ENCODE peak calls at places on chromosome 16, in eight cellular contexts. T is transverse colon; H is hepatocyte; N is CD8-positive, alpha-beta T cell; P is Panc1; K is MM.1S; G is breast epithelium; Q is HCT116. D is an unnamed sample. For H3K4me1, the result is how much of the 10 kb centered on the place peaks cover.

GRCh38 chr16:56066617-56067016 is 124.7 kb upstream of the GNAO1 start:
- DNase-seq in T (no peak), H (no peak), N (no peak), P (no peak), K (no peak), G (no peak), Q (no peak), D (no peak)

GRCh38 chr16:35411156-35411555 is 1951.7 kb downstream of the TP53TG3F start:
- DNase-seq in T (no peak), H (no peak), N (no peak), P (no peak), K (peak), G (no peak), Q (no peak), D (no peak)

GRCh38 chr16:85508993-85509392 is 104.1 kb upstream of the GSE1 start:
- DNase-seq in T (no peak), H (no peak), N (no peak), P (no peak), K (no peak), G (no peak), Q (no peak), D (no peak)

GRCh38 chr16:84505249-84506156 is 1.0 kb upstream of the MEAK7 start:
- DNase-seq in T (no peak), H (no peak), N (no peak), P (no peak), K (no peak), G (no peak), Q (no peak), D (no peak)

GRCh38 chr16:26396511-26397235 is 670.1 kb upstream of the C16orf82 start:
- DNase-seq in T (no peak), H (no peak), N (no peak), P (no peak), K (peak), G (no peak), Q (no peak), D (no peak)

GRCh38 chr16:8893426-8893825 is 11.3 kb downstream of the LITAFD start:
- DNase-seq in T (no peak), H (no peak), N (no peak), P (no peak), K (no peak), G (no peak), Q (no peak), D (no peak)

GRCh38 chr16:24152826-24153225 is 103.3 kb upstream of the CACNG3 start:
- DNase-seq in T (no peak), H (peak), N (no peak), P (no peak), K (no peak), G (no peak), Q (no peak), D (no peak)

GRCh38 chr16:49767414-49767813 is 88.5 kb downstream of the ZNF423 start:
- DNase-seq in T (no peak), H (no peak), N (no peak), P (no peak), K (no peak), G (no peak), Q (no peak), D (no peak)

GRCh38 chr16:87062569-87063442 is 254.4 kb downstream of the C16orf95 start:
- DNase-seq in T (peak), H (peak), N (no peak), P (peak), K (peak), G (no peak), Q (peak), D (peak)

GRCh38 chr16:54136276-54136625 is 150.3 kb downstream of the IRX3 start:
- DNase-seq in T (no peak), H (no peak), N (no peak), P (no peak), K (no peak), G (no peak), Q (no peak), D (no peak)

GRCh38 chr16:3623642-3624041 is 12.2 kb upstream of the SLX4 start:
- DNase-seq in T (no peak), H (no peak), N (no peak), P (no peak), K (peak), G (no peak), Q (no peak), D (no peak)

GRCh38 chr16:79009911-79010310 is 590.6 kb downstream of the MAF start:
- DNase-seq in T (no peak), H (no peak), N (no peak), P (no peak), K (no peak), G (no peak), Q (no peak), D (no peak)

GRCh38 chr16:53457670-53458069 is 23.4 kb downstream of the RBL2 start:
- DNase-seq in T (peak), H (no peak), N (peak), P (no peak), K (peak), G (no peak), Q (no peak), D (no peak)

GRCh38 chr16:66612422-66612821 is 7.9 kb downstream of the CMTM3 start:
- DNase-seq in T (no peak), H (no peak), N (no peak), P (no peak), K (no peak), G (no peak), Q (no peak), D (no peak)

GRCh38 chr16:49158029-49158642 is 123.5 kb downstream of the CBLN1 start:
- DNase-seq in T (peak), H (peak), N (no peak), P (no peak), K (peak), G (no peak), Q (peak), D (peak)

GRCh38 chr16:83835972-83836566 is 28.3 kb downstream of the HSBP1 start:
- DNase-seq in T (no peak), H (no peak), N (no peak), P (no peak), K (no peak), G (no peak), Q (peak), D (no peak)

GRCh38 chr16:67893791-67894399 is 841 bp downstream of the PSKH1 start:
- DNase-seq in T (no peak), H (peak), N (no peak), P (no peak), K (peak), G (no peak), Q (no peak), D (no peak)

GRCh38 chr16:9119795-9120194 is 28.4 kb downstream of the HAPSTR1 start:
- DNase-seq in T (no peak), H (no peak), N (no peak), P (no peak), K (no peak), G (no peak), Q (no peak), D (no peak)

GRCh38 chr16:13902677-13903076 is 17.3 kb upstream of the ERCC4 start:
- DNase-seq in T (no peak), H (no peak), N (no peak), P (no peak), K (no peak), G (no peak), Q (no peak), D (no peak)

GRCh38 chr16:17273142-17273561 is 197.6 kb downstream of the XYLT1 start:
- DNase-seq in T (no peak), H (peak), N (no peak), P (peak), K (no peak), G (no peak), Q (peak), D (no peak)

GRCh38 chr16:51393381-51394005 is 242.4 kb upstream of the SALL1 start:
- DNase-seq in T (no peak), H (no peak), N (no peak), P (peak), K (no peak), G (no peak), Q (no peak), D (no peak)

DNA sequence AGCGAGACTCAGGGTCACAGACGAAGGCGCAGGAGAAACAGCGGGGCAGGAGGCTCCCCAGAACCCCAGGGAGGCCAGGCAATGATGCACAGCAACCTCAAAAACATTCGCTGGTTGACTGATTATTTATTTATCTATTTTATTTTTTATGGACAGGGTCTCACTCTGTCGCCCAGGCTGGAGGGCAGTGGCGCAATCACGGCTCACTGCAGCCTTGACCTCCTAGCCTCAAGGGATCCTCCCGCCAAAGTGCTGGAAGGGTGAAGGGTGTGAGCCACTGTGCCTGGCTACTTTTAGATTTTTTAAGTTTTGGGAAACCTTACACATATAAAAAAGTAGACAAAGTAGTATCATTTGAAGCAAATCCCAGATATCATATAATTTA is 83.5 kb downstream of the ZNF778 start:
- DNase-seq in T (no peak), H (no peak), N (no peak), P (no peak), K (no peak), G (no peak), Q (no peak), D (no peak)
- H3K27ac ChIP-seq in T (peak), H (no peak), N (no peak), P (peak), K (no peak), G (peak), Q (no peak), D (no peak)

GRCh38 chr16:81679721-81680430 is 99.2 kb upstream of the PLCG2 start:
- DNase-seq in T (no peak), H (no peak), N (no peak), P (no peak), K (no peak), G (no peak), Q (no peak), D (no peak)

GRCh38 chr16:81680444-81681263 is 98.4 kb upstream of the PLCG2 start:
- DNase-seq in T (no peak), H (no peak), N (no peak), P (no peak), K (no peak), G (no peak), Q (no peak), D (no peak)

GRCh38 chr16:81676571-81677374 is 102.3 kb upstream of the PLCG2 start:
- DNase-seq in T (no peak), H (no peak), N (no peak), P (no peak), K (no peak), G (no peak), Q (no peak), D (no peak)

GRCh38 chr16:81677375-81677737 is 101.7 kb upstream of the PLCG2 start:
- DNase-seq in T (no peak), H (no peak), N (no peak), P (no peak), K (no peak), G (no peak), Q (no peak), D (no peak)

DNA sequence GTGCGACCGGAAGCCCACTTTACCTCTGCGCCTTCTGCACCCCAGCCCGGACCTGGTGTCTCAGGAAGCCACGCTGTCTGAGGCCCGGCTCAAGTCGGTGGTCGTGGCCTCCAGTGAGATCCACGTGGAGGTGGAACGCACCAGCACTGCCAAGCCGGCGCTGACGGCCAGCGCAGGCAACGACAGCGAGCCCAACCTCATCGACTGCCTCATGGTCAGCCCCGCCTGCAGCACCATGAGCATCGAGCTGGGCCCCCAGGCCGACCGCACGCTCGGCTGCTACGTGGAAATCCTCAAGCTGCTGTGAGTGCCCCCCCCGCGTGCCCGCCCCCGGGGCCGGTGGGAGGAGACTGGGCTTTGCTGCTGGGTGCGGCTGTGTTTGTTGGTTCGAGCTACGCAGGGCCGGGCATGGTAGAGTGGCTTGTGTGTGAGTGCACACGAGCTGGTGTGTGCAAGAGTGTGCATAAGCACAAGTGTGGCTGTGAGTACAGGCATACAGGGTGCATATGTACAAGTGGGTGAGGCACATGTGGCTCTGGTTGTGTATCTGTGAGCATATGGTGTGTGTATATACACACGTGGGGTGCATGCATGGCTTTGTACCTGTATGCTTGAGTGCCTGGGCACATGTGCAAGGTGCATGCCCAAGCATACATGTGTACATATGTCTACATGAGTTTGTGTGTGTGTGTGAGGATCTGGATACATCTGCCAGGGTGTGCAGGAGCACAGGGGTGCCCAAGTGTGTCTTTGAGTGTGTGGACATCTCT is 100.6 kb upstream of the PLCG2 start:
- DNase-seq in T (no peak), H (no peak), N (no peak), P (no peak), K (no peak), G (no peak), Q (no peak), D (no peak)
- H3K4me1 ChIP-seq in T (under half), H (under half), N (under half), P (under half), K (under half), G (under half), Q (under half), D (under half)

GRCh38 chr16:11250091-11250785 is 5.8 kb downstream of the SOCS1 start:
- DNase-seq in T (no peak), H (no peak), N (no peak), P (no peak), K (no peak), G (no peak), Q (no peak), D (peak)
- H3K27ac ChIP-seq in T (no peak), H (no peak), N (no peak), P (no peak), K (no peak), G (no peak), Q (no peak), D (no peak)

DNA sequence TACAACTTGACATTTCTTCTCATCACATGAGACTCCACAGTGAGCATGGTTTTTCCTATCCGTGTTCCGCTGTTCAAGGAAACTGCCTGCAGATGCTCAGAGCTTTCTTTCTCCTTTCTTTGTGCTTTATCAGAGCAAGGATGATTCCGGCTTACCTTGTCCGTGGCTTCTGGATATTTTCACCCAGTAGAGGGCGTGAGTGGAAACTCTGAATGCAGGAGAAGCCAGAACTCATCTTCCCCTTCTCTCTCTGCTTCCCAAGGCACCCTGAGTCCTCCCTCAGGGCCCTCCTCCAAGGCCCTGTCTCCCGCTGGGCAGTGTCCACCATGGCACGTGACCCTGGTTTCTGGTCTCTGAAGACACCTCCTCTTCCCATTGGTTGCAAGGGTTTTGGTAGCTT is 721.1 kb upstream of the RBFOX1 start:
- DNase-seq in T (no peak), H (no peak), N (no peak), P (no peak), K (no peak), G (no peak), Q (no peak), D (peak)
- H3K4me1 ChIP-seq in T (under half), H (under half), N (under half), P (under half), K (under half), G (under half), Q (under half), D (under half)

GRCh38 chr16:58629681-58630640 is at the start of gene CNOT1:
- DNase-seq in T (peak), H (peak), N (peak), P (peak), K (peak), G (peak), Q (peak), D (peak)

GRCh38 chr16:58634265-58634802 is 4.7 kb upstream of the CNOT1 start:
- DNase-seq in T (no peak), H (peak), N (no peak), P (no peak), K (no peak), G (no peak), Q (no peak), D (peak)

DNA sequence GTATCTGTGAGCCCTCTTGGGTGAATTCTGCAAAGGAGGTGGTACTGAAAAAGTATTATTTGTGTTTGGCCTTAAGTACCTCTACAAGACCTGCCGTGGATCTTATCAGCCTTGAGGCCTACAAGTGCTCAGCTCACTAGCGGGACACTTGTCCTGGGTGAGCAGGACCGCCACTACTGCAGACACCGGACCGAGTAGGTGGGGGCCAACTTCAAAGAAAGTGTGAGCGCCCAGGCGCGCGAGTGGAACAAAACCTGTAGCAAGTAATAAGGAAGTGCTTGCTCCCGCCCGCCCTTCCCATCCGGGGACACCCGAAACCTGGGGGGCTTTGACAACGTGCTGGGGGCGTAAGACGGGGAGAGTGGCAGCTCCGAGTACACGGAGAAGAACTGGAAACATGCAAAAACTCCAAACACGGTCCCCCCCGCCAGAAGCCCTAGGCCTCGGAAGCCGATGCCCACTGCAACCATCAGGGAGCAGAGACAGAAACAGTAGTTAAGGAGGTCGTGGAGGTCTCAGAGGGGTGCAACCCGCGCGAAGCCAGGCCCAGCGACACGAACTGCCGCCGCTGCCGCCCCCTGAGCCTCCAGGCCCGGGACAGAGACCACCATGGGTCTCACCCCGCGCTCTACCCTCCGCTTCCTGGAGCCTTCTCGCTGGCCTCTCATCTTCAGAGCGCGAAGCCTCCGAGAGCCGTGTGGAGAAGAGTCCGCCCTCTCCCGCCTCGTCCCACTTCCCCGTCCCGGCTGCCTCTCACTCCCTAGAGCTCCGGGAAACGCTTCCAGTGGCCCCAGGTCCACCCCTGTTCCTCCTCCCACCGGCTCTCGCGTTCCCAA is 563 bp downstream of the CNOT1 start:
- DNase-seq in T (peak), H (peak), N (peak), P (no peak), K (peak), G (peak), Q (no peak), D (peak)
- H3K27ac ChIP-seq in T (peak), H (peak), N (peak), P (peak), K (peak), G (peak), Q (peak), D (peak)

DNA sequence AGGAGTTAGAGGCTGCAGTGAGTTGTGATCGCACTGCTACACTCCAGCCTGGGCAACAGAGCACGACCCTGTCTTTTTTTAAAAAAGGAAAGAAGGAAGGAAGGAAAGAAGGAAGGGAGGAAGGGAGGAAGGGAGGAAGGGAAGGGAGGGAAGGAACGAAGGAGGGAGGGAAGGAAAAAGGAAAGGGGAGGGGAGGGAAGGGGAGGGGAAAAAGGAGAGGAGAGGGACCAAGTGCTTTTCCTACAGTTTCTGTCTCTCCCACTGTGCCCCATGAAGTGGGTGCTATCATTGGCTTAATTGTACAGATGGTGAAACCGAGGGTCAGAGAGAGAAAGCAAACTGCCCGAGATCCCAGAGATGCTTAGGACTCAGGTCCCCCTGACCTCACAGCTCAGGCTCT is 57.6 kb downstream of the SOCS1 start:
- DNase-seq in T (no peak), H (no peak), N (no peak), P (no peak), K (no peak), G (no peak), Q (no peak), D (no peak)
- H3K4me1 ChIP-seq in T (under half), H (under half), N (under half), P (under half), K (under half), G (under half), Q (half or more), D (under half)

DNA sequence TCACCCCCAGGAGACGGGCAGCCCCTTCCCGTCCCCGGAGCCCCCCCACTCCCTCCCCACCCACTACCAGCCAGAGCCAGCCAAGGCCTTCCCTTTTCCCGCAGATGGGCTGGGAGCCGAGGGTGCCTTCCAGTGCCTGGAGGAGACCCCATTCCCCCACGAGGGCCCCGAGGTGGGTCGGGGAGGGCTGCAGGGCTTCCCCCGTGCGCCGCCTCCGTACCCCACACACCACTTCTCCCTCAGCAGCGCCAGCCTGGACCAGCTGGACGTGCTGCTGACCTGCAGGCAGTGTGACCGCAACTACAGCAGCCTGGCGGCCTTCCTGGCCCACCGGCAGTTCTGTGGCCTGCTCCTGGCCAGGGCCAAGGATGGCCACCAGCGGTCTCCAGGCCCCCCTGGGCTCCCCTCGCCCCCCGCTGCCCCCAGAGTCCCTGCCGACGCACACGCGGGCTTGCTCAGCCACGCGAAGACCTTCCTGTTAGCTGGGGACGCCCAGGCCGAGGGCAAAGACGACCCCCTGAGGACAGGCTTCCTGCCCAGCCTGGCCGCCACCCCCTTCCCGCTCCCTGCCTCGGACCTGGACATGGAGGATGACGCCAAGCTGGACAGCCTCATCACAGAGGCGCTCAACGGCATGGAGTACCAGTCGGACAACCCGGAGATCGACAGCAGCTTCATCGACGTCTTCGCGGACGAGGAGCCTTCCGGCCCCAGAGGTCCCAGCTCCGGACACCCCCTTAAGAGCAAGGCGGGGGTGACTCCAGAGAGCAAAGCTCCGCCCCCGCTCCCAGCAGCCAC is 23.5 kb upstream of the ZFPM1 start:
- DNase-seq in T (no peak), H (no peak), N (no peak), P (no peak), K (no peak), G (no peak), Q (no peak), D (no peak)
- H3K27ac ChIP-seq in T (peak), H (no peak), N (no peak), P (no peak), K (no peak), G (peak), Q (no peak), D (no peak)

D was measured in endodermal cell.